ENCODE peak calls at places on chromosomes 12 and 14, in seven cellular contexts. S is endodermal cell, U is neural progenitor cell, X is fibroblast of lung, J is colonic mucosa, I is SK-N-SH, G is HCT116. A is an unnamed sample.

GRCh38 chr12:116385486-116386217 is 108.2 kb upstream of the MED13L start:
- DNase-seq in S (peak), U (peak), X (no peak), J (no peak), I (no peak), G (no peak), A (no peak)

GRCh38 chr12:2268478-2269286 is 215.9 kb downstream of the CACNA1C start:
- DNase-seq in S (peak), U (no peak), X (peak), J (no peak), I (no peak), G (no peak), A (no peak)

GRCh38 chr12:96047621-96048211 is 12.3 kb upstream of the LTA4H start:
- DNase-seq in S (no peak), U (no peak), X (peak), J (no peak), I (no peak), G (peak), A (peak)

GRCh38 chr14:64337901-64338615 is 43.9 kb upstream of the ESR2 start:
- DNase-seq in S (peak), U (peak), X (peak), J (peak), I (peak), G (no peak), A (peak)

GRCh38 chr12:12837025-12837872 is 24.1 kb downstream of the DDX47 start:
- DNase-seq in S (peak), U (peak), X (peak), J (peak), I (peak), G (peak), A (peak)

GRCh38 chr14:77091518-77091917 is 6.5 kb upstream of the CIPC start:
- DNase-seq in S (no peak), U (no peak), X (no peak), J (no peak), I (no peak), G (no peak), A (no peak)

GRCh38 chr14:63632932-63633514 is 8.6 kb downstream of the WDR89 start:
- DNase-seq in S (no peak), U (no peak), X (peak), J (no peak), I (peak), G (peak), A (peak)

GRCh38 chr12:23133471-23133870 is 508.5 kb downstream of the ETNK1 start:
- DNase-seq in S (no peak), U (no peak), X (no peak), J (no peak), I (no peak), G (no peak), A (no peak)

GRCh38 chr12:127559349-127560040 is 707.5 kb upstream of the TMEM132C start:
- DNase-seq in S (peak), U (peak), X (peak), J (peak), I (peak), G (no peak), A (peak)

GRCh38 chr12:3133410-3133793 is 56.2 kb downstream of the TSPAN9 start:
- DNase-seq in S (no peak), U (no peak), X (peak), J (no peak), I (peak), G (no peak), A (no peak)

GRCh38 chr14:24395609-24396580 is 2.9 kb upstream of the NYNRIN start:
- DNase-seq in S (no peak), U (no peak), X (no peak), J (no peak), I (no peak), G (no peak), A (no peak)

GRCh38 chr14:91398707-91399106 is 18.9 kb downstream of the CCDC88C start:
- DNase-seq in S (peak), U (no peak), X (no peak), J (no peak), I (peak), G (no peak), A (no peak)

GRCh38 chr12:15558915-15559528 is 230.2 kb downstream of the EPS8 start:
- DNase-seq in S (no peak), U (no peak), X (peak), J (no peak), I (no peak), G (no peak), A (no peak)

GRCh38 chr12:7667025-7667575 is 1.4 kb upstream of the APOBEC1 start:
- DNase-seq in S (no peak), U (no peak), X (no peak), J (no peak), I (no peak), G (peak), A (no peak)

GRCh38 chr14:22598099-22598895 is at the start of gene ABHD4:
- DNase-seq in S (peak), U (peak), X (peak), J (peak), I (peak), G (no peak), A (peak)

GRCh38 chr14:30658645-30659044 is 36.5 kb downstream of the SCFD1 start:
- DNase-seq in S (no peak), U (no peak), X (no peak), J (no peak), I (no peak), G (no peak), A (no peak)

GRCh38 chr14:52397844-52398243 is 83.7 kb downstream of the PTGER2 start:
- DNase-seq in S (no peak), U (no peak), X (peak), J (no peak), I (no peak), G (no peak), A (no peak)

GRCh38 chr12:6963016-6963731 is 7.3 kb downstream of the PHB2 start:
- DNase-seq in S (peak), U (no peak), X (no peak), J (peak), I (peak), G (peak), A (no peak)

GRCh38 chr12:22919883-22920282 is 294.9 kb downstream of the ETNK1 start:
- DNase-seq in S (no peak), U (no peak), X (no peak), J (no peak), I (no peak), G (no peak), A (no peak)

GRCh38 chr14:95025941-95026340 is 131.4 kb downstream of the DICER1 start:
- DNase-seq in S (no peak), U (no peak), X (no peak), J (no peak), I (no peak), G (no peak), A (no peak)

DNA sequence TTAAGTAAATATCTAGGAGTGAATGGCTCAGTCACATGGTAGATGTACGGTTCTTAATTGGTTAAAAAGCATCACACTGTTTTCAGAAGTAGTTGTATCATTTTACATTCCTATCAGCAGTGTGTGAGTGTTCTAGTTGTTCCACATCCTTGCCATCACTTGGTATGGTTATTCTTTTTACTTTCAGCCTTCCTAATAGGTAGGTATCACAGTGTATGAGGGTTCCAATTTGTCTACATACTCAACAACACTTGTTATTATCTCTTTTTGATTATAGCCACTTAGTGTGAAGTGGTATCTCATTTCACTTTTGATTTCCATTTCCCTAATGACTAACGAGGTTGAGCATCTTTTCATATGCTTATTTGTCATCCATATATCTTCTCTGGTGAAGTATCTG is 3.4 kb upstream of the SPRYD3 start:
- DNase-seq in S (no peak), U (no peak), X (no peak), J (no peak), I (no peak), G (no peak), A (no peak)
- H3K9ac ChIP-seq in S (no peak), U (no peak), X (no peak), J (no peak), I (no peak), G (no peak), A (no peak)

GRCh38 chr12:47225356-47225755 is 145.6 kb upstream of the AMIGO2 start:
- DNase-seq in S (no peak), U (no peak), X (no peak), J (no peak), I (no peak), G (no peak), A (no peak)
- H3K9ac ChIP-seq in S (no peak), U (no peak), X (no peak), J (no peak), I (no peak), G (no peak), A (no peak)

GRCh38 chr12:89756638-89757321 is 48.1 kb upstream of the ATP2B1 start:
- DNase-seq in S (no peak), U (no peak), X (peak), J (peak), I (no peak), G (peak), A (peak)
- H3K9ac ChIP-seq in S (no peak), U (no peak), X (no peak), J (no peak), I (no peak), G (no peak), A (no peak)

GRCh38 chr14:41016213-41016612 is 590.5 kb upstream of the LRFN5 start:
- DNase-seq in S (peak), U (no peak), X (no peak), J (no peak), I (no peak), G (no peak), A (no peak)
- H3K9ac ChIP-seq in S (no peak), U (no peak), X (no peak), J (no peak), I (no peak), G (no peak), A (no peak)

DNA sequence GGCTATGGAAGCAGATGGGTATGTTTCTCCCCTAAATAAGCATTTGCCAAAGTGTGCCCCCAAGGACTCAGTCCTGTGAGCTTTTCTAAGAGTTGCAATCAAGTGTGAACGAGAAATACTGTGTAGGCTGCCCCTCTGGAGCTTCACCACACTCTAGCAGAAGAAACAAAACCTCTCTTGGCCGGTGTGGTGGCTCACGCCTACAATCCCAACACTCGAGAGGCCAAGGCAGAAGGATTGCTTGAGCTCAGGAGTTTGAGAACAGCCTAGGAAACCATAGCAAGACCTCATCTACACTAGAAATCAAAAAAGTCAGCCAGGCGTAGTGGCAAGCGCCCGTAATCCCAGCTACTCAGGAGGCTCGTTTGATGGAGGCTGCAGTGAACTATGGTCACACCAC is 9.8 kb downstream of the VPS37B start:
- DNase-seq in S (no peak), U (no peak), X (no peak), J (no peak), I (no peak), G (no peak), A (no peak)
- H3K9ac ChIP-seq in S (no peak), U (no peak), X (no peak), J (no peak), I (no peak), G (peak), A (no peak)

A was measured in endothelial cell of umbilical vein.